ENCODE peak calls at places on chromosomes 2 and 18, in six cellular contexts. X is HepG2, V is A549, S is endothelial cell of umbilical vein, J is K562, C is GM12878. U is an unnamed sample.

GRCh38 chr18:13134551-13135401 is 83.8 kb upstream of the LDLRAD4 start:
- DNase-seq in X (no peak), V (no peak), S (no peak), J (no peak), C (no peak), U (no peak)

GRCh38 chr2:205650450-205650849 is 31.9 kb upstream of the NRP2 start:
- DNase-seq in X (no peak), V (no peak), S (peak; percentile 29), J (no peak), C (no peak), U (peak; percentile 8)

GRCh38 chr18:7603259-7604000 is 36.3 kb downstream of the PTPRM start:
- DNase-seq in X (no peak), V (no peak), S (no peak), J (no peak), C (no peak), U (no peak)

GRCh38 chr18:3872651-3873050 is 422.7 kb downstream of the TGIF1 start:
- DNase-seq in X (no peak), V (no peak), S (no peak), J (no peak), C (peak; percentile 17), U (no peak)

GRCh38 chr2:47872941-47873340 is 33.4 kb downstream of the FBXO11 start:
- DNase-seq in X (no peak), V (no peak), S (no peak), J (no peak), C (no peak), U (no peak)

GRCh38 chr18:8657050-8657820 is 48.0 kb downstream of the RAB12 start:
- DNase-seq in X (no peak), V (no peak), S (no peak), J (no peak), C (no peak), U (no peak)

GRCh38 chr18:37315935-37316334 is 249.7 kb downstream of the CELF4 start:
- DNase-seq in X (no peak), V (no peak), S (no peak), J (no peak), C (no peak), U (no peak)

GRCh38 chr18:50429207-50429948 is 54.5 kb downstream of the SKA1 start:
- DNase-seq in X (peak; percentile 18), V (peak; percentile 5), S (peak; percentile 29), J (peak; percentile 14), C (no peak), U (peak; percentile 34)

GRCh38 chr18:46439037-46439436 is 218.0 kb downstream of the LOXHD1 start:
- DNase-seq in X (no peak), V (no peak), S (no peak), J (no peak), C (no peak), U (no peak)

GRCh38 chr18:62126776-62127175 is 60.1 kb downstream of the PIGN start:
- DNase-seq in X (no peak), V (no peak), S (peak; percentile 31), J (no peak), C (no peak), U (no peak)

GRCh38 chr18:70423120-70423519 is 134.3 kb downstream of the SOCS6 start:
- DNase-seq in X (no peak), V (no peak), S (peak; percentile 24), J (no peak), C (no peak), U (no peak)

GRCh38 chr2:84846732-84847131 is 34.2 kb downstream of the TRABD2A start:
- DNase-seq in X (no peak), V (no peak), S (no peak), J (no peak), C (no peak), U (no peak)

GRCh38 chr2:196316050-196316430 is 144.7 kb upstream of the STK17B start:
- DNase-seq in X (no peak), V (peak; percentile 20), S (no peak), J (no peak), C (no peak), U (no peak)

GRCh38 chr2:222615320-222615719 is 40.6 kb downstream of the FARSB start:
- DNase-seq in X (no peak), V (no peak), S (no peak), J (no peak), C (no peak), U (no peak)

GRCh38 chr2:222610746-222611145 is 45.1 kb downstream of the FARSB start:
- DNase-seq in X (no peak), V (no peak), S (no peak), J (no peak), C (no peak), U (peak; percentile 15)

GRCh38 chr2:222611684-222612083 is 44.2 kb downstream of the FARSB start:
- DNase-seq in X (no peak), V (no peak), S (no peak), J (no peak), C (no peak), U (no peak)

GRCh38 chr2:222609391-222609790 is 46.5 kb downstream of the FARSB start:
- DNase-seq in X (no peak), V (no peak), S (no peak), J (no peak), C (no peak), U (peak; percentile 48)

DNA sequence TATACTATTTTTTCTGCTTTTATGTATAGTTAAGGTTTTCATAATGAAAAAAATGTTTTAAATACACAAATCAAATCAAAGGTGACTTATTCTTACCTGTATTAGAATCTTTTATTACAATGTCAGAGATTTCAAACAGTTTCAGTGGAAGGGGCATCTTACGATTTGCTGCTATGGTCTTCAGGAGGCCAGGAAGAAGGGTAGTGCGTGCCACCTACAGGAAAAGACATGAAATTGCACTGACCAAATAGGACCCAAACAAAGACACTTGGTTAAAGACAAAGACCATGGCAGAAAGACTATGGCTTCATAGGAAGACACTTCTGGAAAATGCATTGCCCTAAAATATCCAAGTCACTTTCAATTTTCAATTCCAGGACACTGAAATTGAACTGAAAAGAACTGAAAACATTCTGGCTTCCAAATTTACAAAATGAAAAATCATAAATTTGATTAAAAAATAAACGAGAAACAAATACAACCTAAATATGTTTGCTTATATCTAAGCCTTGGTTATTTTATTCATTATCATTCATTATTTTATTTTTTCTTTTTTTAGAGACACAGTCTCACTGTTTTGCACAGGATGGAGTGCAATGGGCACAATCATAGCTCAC is 42.1 kb downstream of the FARSB start:
- DNase-seq in X (peak; percentile 54), V (peak; percentile 66), S (peak; percentile 57), J (no peak), C (no peak), U (peak; percentile 68)
- TF ChIP-seq MAX in X (no peak), V (no peak), S (no peak), J (no peak), C (no peak), U (no peak)

GRCh38 chr2:156038021-156038420 is 294.5 kb downstream of the NR4A2 start:
- DNase-seq in X (no peak), V (no peak), S (no peak), J (no peak), C (no peak), U (no peak)
- TF ChIP-seq CTCF in X (no peak), V (no peak), S (no peak), J (no peak), C (no peak), U (no peak)

GRCh38 chr2:147345246-147345645 is 499.6 kb upstream of the ACVR2A start:
- DNase-seq in X (no peak), V (no peak), S (no peak), J (no peak), C (no peak), U (no peak)
- TF ChIP-seq MYC in X (no peak), V (no peak), S (no peak), J (no peak), C (no peak), U (no peak)

DNA sequence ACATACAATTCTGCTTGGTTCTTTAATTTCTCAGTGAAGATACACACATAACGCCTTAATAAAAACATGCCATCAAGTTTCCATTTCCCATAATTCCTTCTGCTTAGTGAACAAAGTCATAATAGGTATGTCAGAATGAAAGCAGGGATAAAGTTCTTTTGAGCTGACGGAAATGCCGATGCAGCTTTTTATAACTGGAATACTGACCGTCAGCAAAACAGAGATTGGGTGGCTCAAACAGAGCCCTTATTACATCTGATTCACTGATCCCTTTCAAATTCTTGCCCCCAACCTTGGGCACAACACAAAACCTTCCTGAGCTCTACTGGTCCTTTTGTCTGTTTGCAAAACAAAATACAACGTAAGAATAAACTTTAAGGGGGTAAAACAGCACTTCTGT is 140.4 kb downstream of the CDH2 start:
- DNase-seq in X (no peak), V (no peak), S (no peak), J (no peak), C (no peak), U (no peak)
- TF ChIP-seq MAX in X (no peak), V (no peak), S (no peak), J (no peak), C (no peak), U (no peak)

U was measured in NB4.